ENCODE peak calls at places on chromosomes 2 and 18, in nine cellular contexts. One of them, this sample, is unnamed.

GRCh38 chr2:19195681-19196080 is 162.7 kb downstream of the OSR1 start:
- DNase-seq in GM23248: no peak
- DNase-seq in stimulated activated CD4-positive, alpha-beta T cell treated with anti-CD3 and anti-CD28 coated beads, Interleukin-4, amount 100 ng/mL, for 1 hour: no peak
- DNase-seq in GM19239: no peak
- DNase-seq in AG09319: no peak
- DNase-seq in kidney epithelial cell: no peak
- DNase-seq in NCI-H226: no peak
- DNase-seq in iris pigment epithelial cell: peak; percentile 65
- DNase-seq in transverse colon: no peak
- DNase-seq in this sample: peak; percentile 10

GRCh38 chr2:60216452-60216995 is 336.9 kb downstream of the BCL11A start:
- DNase-seq in GM23248: no peak
- DNase-seq in stimulated activated CD4-positive, alpha-beta T cell treated with anti-CD3 and anti-CD28 coated beads, Interleukin-4, amount 100 ng/mL, for 1 hour: no peak
- DNase-seq in GM19239: no peak
- DNase-seq in AG09319: no peak
- DNase-seq in kidney epithelial cell: no peak
- DNase-seq in NCI-H226: no peak
- DNase-seq in iris pigment epithelial cell: no peak
- DNase-seq in transverse colon: no peak
- DNase-seq in this sample: no peak

GRCh38 chr2:3472966-3473365 is 46.4 kb downstream of the ADI1 start:
- DNase-seq in GM23248: no peak
- DNase-seq in stimulated activated CD4-positive, alpha-beta T cell treated with anti-CD3 and anti-CD28 coated beads, Interleukin-4, amount 100 ng/mL, for 1 hour: no peak
- DNase-seq in GM19239: no peak
- DNase-seq in AG09319: no peak
- DNase-seq in kidney epithelial cell: no peak
- DNase-seq in NCI-H226: no peak
- DNase-seq in iris pigment epithelial cell: no peak
- DNase-seq in transverse colon: no peak
- DNase-seq in this sample: no peak

GRCh38 chr2:62568983-62569837 is 63.2 kb upstream of the TMEM17 start:
- DNase-seq in GM23248: no peak
- DNase-seq in stimulated activated CD4-positive, alpha-beta T cell treated with anti-CD3 and anti-CD28 coated beads, Interleukin-4, amount 100 ng/mL, for 1 hour: no peak
- DNase-seq in GM19239: no peak
- DNase-seq in AG09319: no peak
- DNase-seq in kidney epithelial cell: no peak
- DNase-seq in NCI-H226: peak; percentile 77
- DNase-seq in iris pigment epithelial cell: no peak
- DNase-seq in transverse colon: no peak
- DNase-seq in this sample: no peak

GRCh38 chr2:10169581-10169980 is 47.0 kb downstream of the RRM2 start:
- DNase-seq in GM23248: peak; percentile 56
- DNase-seq in stimulated activated CD4-positive, alpha-beta T cell treated with anti-CD3 and anti-CD28 coated beads, Interleukin-4, amount 100 ng/mL, for 1 hour: no peak
- DNase-seq in GM19239: no peak
- DNase-seq in AG09319: no peak
- DNase-seq in kidney epithelial cell: no peak
- DNase-seq in NCI-H226: peak; percentile 83
- DNase-seq in iris pigment epithelial cell: peak; percentile 26
- DNase-seq in transverse colon: no peak
- DNase-seq in this sample: no peak

GRCh38 chr2:27735263-27735904 is 36.1 kb upstream of the MRPL33 start:
- DNase-seq in GM23248: peak; percentile 84
- DNase-seq in stimulated activated CD4-positive, alpha-beta T cell treated with anti-CD3 and anti-CD28 coated beads, Interleukin-4, amount 100 ng/mL, for 1 hour: peak; percentile 77
- DNase-seq in GM19239: no peak
- DNase-seq in AG09319: peak; percentile 55
- DNase-seq in kidney epithelial cell: no peak
- DNase-seq in NCI-H226: peak; percentile 71
- DNase-seq in iris pigment epithelial cell: peak; percentile 62
- DNase-seq in transverse colon: peak; percentile 78
- DNase-seq in this sample: peak; percentile 73

GRCh38 chr18:70324897-70325296 is 36.1 kb downstream of the SOCS6 start:
- DNase-seq in GM23248: no peak
- DNase-seq in stimulated activated CD4-positive, alpha-beta T cell treated with anti-CD3 and anti-CD28 coated beads, Interleukin-4, amount 100 ng/mL, for 1 hour: no peak
- DNase-seq in GM19239: no peak
- DNase-seq in AG09319: no peak
- DNase-seq in kidney epithelial cell: no peak
- DNase-seq in NCI-H226: no peak
- DNase-seq in iris pigment epithelial cell: no peak
- DNase-seq in transverse colon: no peak
- DNase-seq in this sample: no peak

GRCh38 chr2:163909411-163910080 is 173.7 kb upstream of the FIGN start:
- DNase-seq in GM23248: no peak
- DNase-seq in stimulated activated CD4-positive, alpha-beta T cell treated with anti-CD3 and anti-CD28 coated beads, Interleukin-4, amount 100 ng/mL, for 1 hour: no peak
- DNase-seq in GM19239: no peak
- DNase-seq in AG09319: no peak
- DNase-seq in kidney epithelial cell: no peak
- DNase-seq in NCI-H226: no peak
- DNase-seq in iris pigment epithelial cell: no peak
- DNase-seq in transverse colon: no peak
- DNase-seq in this sample: no peak

GRCh38 chr2:235216901-235217300 is 265.1 kb downstream of the SH3BP4 start:
- DNase-seq in GM23248: peak; percentile 78
- DNase-seq in stimulated activated CD4-positive, alpha-beta T cell treated with anti-CD3 and anti-CD28 coated beads, Interleukin-4, amount 100 ng/mL, for 1 hour: no peak
- DNase-seq in GM19239: no peak
- DNase-seq in AG09319: no peak
- DNase-seq in kidney epithelial cell: no peak
- DNase-seq in NCI-H226: no peak
- DNase-seq in iris pigment epithelial cell: peak; percentile 35
- DNase-seq in transverse colon: no peak
- DNase-seq in this sample: peak; percentile 41

GRCh38 chr2:144645055-144645778 is 125.3 kb upstream of the ZEB2 start:
- DNase-seq in GM23248: peak; percentile 53
- DNase-seq in stimulated activated CD4-positive, alpha-beta T cell treated with anti-CD3 and anti-CD28 coated beads, Interleukin-4, amount 100 ng/mL, for 1 hour: no peak
- DNase-seq in GM19239: no peak
- DNase-seq in AG09319: no peak
- DNase-seq in kidney epithelial cell: no peak
- DNase-seq in NCI-H226: no peak
- DNase-seq in iris pigment epithelial cell: peak; percentile 26
- DNase-seq in transverse colon: no peak
- DNase-seq in this sample: no peak

GRCh38 chr2:37934591-37935513 is 9.8 kb downstream of the RMDN2 start:
- DNase-seq in GM23248: no peak
- DNase-seq in stimulated activated CD4-positive, alpha-beta T cell treated with anti-CD3 and anti-CD28 coated beads, Interleukin-4, amount 100 ng/mL, for 1 hour: no peak
- DNase-seq in GM19239: peak; percentile 77
- DNase-seq in AG09319: no peak
- DNase-seq in kidney epithelial cell: no peak
- DNase-seq in NCI-H226: no peak
- DNase-seq in iris pigment epithelial cell: peak; percentile 27
- DNase-seq in transverse colon: no peak
- DNase-seq in this sample: no peak

GRCh38 chr2:234797566-234798250 is 154.1 kb upstream of the SH3BP4 start:
- DNase-seq in GM23248: peak; percentile 21
- DNase-seq in stimulated activated CD4-positive, alpha-beta T cell treated with anti-CD3 and anti-CD28 coated beads, Interleukin-4, amount 100 ng/mL, for 1 hour: no peak
- DNase-seq in GM19239: no peak
- DNase-seq in AG09319: no peak
- DNase-seq in kidney epithelial cell: no peak
- DNase-seq in NCI-H226: no peak
- DNase-seq in iris pigment epithelial cell: no peak
- DNase-seq in transverse colon: no peak
- DNase-seq in this sample: no peak

GRCh38 chr2:142983174-142983573 is 105.7 kb downstream of the KYNU start:
- DNase-seq in GM23248: peak; percentile 8
- DNase-seq in stimulated activated CD4-positive, alpha-beta T cell treated with anti-CD3 and anti-CD28 coated beads, Interleukin-4, amount 100 ng/mL, for 1 hour: no peak
- DNase-seq in GM19239: no peak
- DNase-seq in AG09319: no peak
- DNase-seq in kidney epithelial cell: no peak
- DNase-seq in NCI-H226: no peak
- DNase-seq in iris pigment epithelial cell: no peak
- DNase-seq in transverse colon: no peak
- DNase-seq in this sample: no peak

GRCh38 chr2:37571571-37572136 is 99.8 kb downstream of the CDC42EP3 start:
- DNase-seq in GM23248: no peak
- DNase-seq in stimulated activated CD4-positive, alpha-beta T cell treated with anti-CD3 and anti-CD28 coated beads, Interleukin-4, amount 100 ng/mL, for 1 hour: no peak
- DNase-seq in GM19239: no peak
- DNase-seq in AG09319: no peak
- DNase-seq in kidney epithelial cell: no peak
- DNase-seq in NCI-H226: no peak
- DNase-seq in iris pigment epithelial cell: no peak
- DNase-seq in transverse colon: no peak
- DNase-seq in this sample: no peak

GRCh38 chr2:39266906-39267434 is 23.2 kb upstream of the CDKL4 start:
- DNase-seq in GM23248: no peak
- DNase-seq in stimulated activated CD4-positive, alpha-beta T cell treated with anti-CD3 and anti-CD28 coated beads, Interleukin-4, amount 100 ng/mL, for 1 hour: no peak
- DNase-seq in GM19239: no peak
- DNase-seq in AG09319: no peak
- DNase-seq in kidney epithelial cell: no peak
- DNase-seq in NCI-H226: no peak
- DNase-seq in iris pigment epithelial cell: no peak
- DNase-seq in transverse colon: no peak
- DNase-seq in this sample: no peak

GRCh38 chr2:173629076-173629475 is 274.4 kb downstream of the CDCA7 start:
- DNase-seq in GM23248: no peak
- DNase-seq in stimulated activated CD4-positive, alpha-beta T cell treated with anti-CD3 and anti-CD28 coated beads, Interleukin-4, amount 100 ng/mL, for 1 hour: no peak
- DNase-seq in GM19239: no peak
- DNase-seq in AG09319: no peak
- DNase-seq in kidney epithelial cell: no peak
- DNase-seq in NCI-H226: no peak
- DNase-seq in iris pigment epithelial cell: no peak
- DNase-seq in transverse colon: no peak
- DNase-seq in this sample: no peak

GRCh38 chr2:173496746-173497145 is 142.1 kb downstream of the CDCA7 start:
- DNase-seq in GM23248: peak; percentile 56
- DNase-seq in stimulated activated CD4-positive, alpha-beta T cell treated with anti-CD3 and anti-CD28 coated beads, Interleukin-4, amount 100 ng/mL, for 1 hour: no peak
- DNase-seq in GM19239: no peak
- DNase-seq in AG09319: peak; percentile 18
- DNase-seq in kidney epithelial cell: peak; percentile 10
- DNase-seq in NCI-H226: no peak
- DNase-seq in iris pigment epithelial cell: peak; percentile 57
- DNase-seq in transverse colon: no peak
- DNase-seq in this sample: no peak

GRCh38 chr2:101806123-101806522 is 108.6 kb downstream of the MAP4K4 start:
- DNase-seq in GM23248: peak; percentile 75
- DNase-seq in stimulated activated CD4-positive, alpha-beta T cell treated with anti-CD3 and anti-CD28 coated beads, Interleukin-4, amount 100 ng/mL, for 1 hour: no peak
- DNase-seq in GM19239: no peak
- DNase-seq in AG09319: no peak
- DNase-seq in kidney epithelial cell: peak; percentile 60
- DNase-seq in NCI-H226: peak; percentile 77
- DNase-seq in iris pigment epithelial cell: peak; percentile 79
- DNase-seq in transverse colon: no peak
- DNase-seq in this sample: peak; percentile 92

GRCh38 chr2:222722327-222722946 is 51.0 kb downstream of the MOGAT1 start:
- DNase-seq in GM23248: peak; percentile 63
- DNase-seq in stimulated activated CD4-positive, alpha-beta T cell treated with anti-CD3 and anti-CD28 coated beads, Interleukin-4, amount 100 ng/mL, for 1 hour: no peak
- DNase-seq in GM19239: peak; percentile 28
- DNase-seq in AG09319: peak; percentile 70
- DNase-seq in kidney epithelial cell: no peak
- DNase-seq in NCI-H226: peak; percentile 67
- DNase-seq in iris pigment epithelial cell: peak; percentile 83
- DNase-seq in transverse colon: no peak
- DNase-seq in this sample: no peak

GRCh38 chr2:86194751-86195054 is 559 bp downstream of the IMMT start:
- DNase-seq in GM23248: no peak
- DNase-seq in stimulated activated CD4-positive, alpha-beta T cell treated with anti-CD3 and anti-CD28 coated beads, Interleukin-4, amount 100 ng/mL, for 1 hour: no peak
- DNase-seq in GM19239: no peak
- DNase-seq in AG09319: no peak
- DNase-seq in kidney epithelial cell: no peak
- DNase-seq in NCI-H226: no peak
- DNase-seq in iris pigment epithelial cell: no peak
- DNase-seq in transverse colon: peak; percentile 97
- DNase-seq in this sample: no peak

GRCh38 chr2:7133521-7133920 is 216.3 kb downstream of the RNF144A start:
- DNase-seq in GM23248: peak; percentile 33
- DNase-seq in stimulated activated CD4-positive, alpha-beta T cell treated with anti-CD3 and anti-CD28 coated beads, Interleukin-4, amount 100 ng/mL, for 1 hour: no peak
- DNase-seq in GM19239: no peak
- DNase-seq in AG09319: no peak
- DNase-seq in kidney epithelial cell: no peak
- DNase-seq in NCI-H226: no peak
- DNase-seq in iris pigment epithelial cell: peak; percentile 28
- DNase-seq in transverse colon: no peak
- DNase-seq in this sample: peak; percentile 77

GRCh38 chr2:88686320-88686719 is 5.2 kb upstream of the RPIA start:
- DNase-seq in GM23248: no peak
- DNase-seq in stimulated activated CD4-positive, alpha-beta T cell treated with anti-CD3 and anti-CD28 coated beads, Interleukin-4, amount 100 ng/mL, for 1 hour: no peak
- DNase-seq in GM19239: no peak
- DNase-seq in AG09319: no peak
- DNase-seq in kidney epithelial cell: no peak
- DNase-seq in NCI-H226: no peak
- DNase-seq in iris pigment epithelial cell: no peak
- DNase-seq in transverse colon: no peak
- DNase-seq in this sample: no peak

GRCh38 chr2:109256921-109257320 is 127.9 kb downstream of the SH3RF3 start:
- DNase-seq in GM23248: peak; percentile 62
- DNase-seq in stimulated activated CD4-positive, alpha-beta T cell treated with anti-CD3 and anti-CD28 coated beads, Interleukin-4, amount 100 ng/mL, for 1 hour: no peak
- DNase-seq in GM19239: no peak
- DNase-seq in AG09319: no peak
- DNase-seq in kidney epithelial cell: no peak
- DNase-seq in NCI-H226: no peak
- DNase-seq in iris pigment epithelial cell: peak; percentile 72
- DNase-seq in transverse colon: peak; percentile 33
- DNase-seq in this sample: no peak

GRCh38 chr2:233096006-233096405 is 35.9 kb downstream of the INPP5D start:
- DNase-seq in GM23248: no peak
- DNase-seq in stimulated activated CD4-positive, alpha-beta T cell treated with anti-CD3 and anti-CD28 coated beads, Interleukin-4, amount 100 ng/mL, for 1 hour: no peak
- DNase-seq in GM19239: no peak
- DNase-seq in AG09319: no peak
- DNase-seq in kidney epithelial cell: no peak
- DNase-seq in NCI-H226: no peak
- DNase-seq in iris pigment epithelial cell: no peak
- DNase-seq in transverse colon: no peak
- DNase-seq in this sample: no peak

GRCh38 chr18:45255142-45255890 is 360.0 kb upstream of the SLC14A2 start:
- DNase-seq in GM23248: peak; percentile 91
- DNase-seq in stimulated activated CD4-positive, alpha-beta T cell treated with anti-CD3 and anti-CD28 coated beads, Interleukin-4, amount 100 ng/mL, for 1 hour: no peak
- DNase-seq in GM19239: no peak
- DNase-seq in AG09319: peak; percentile 76
- DNase-seq in kidney epithelial cell: peak; percentile 42
- DNase-seq in NCI-H226: peak; percentile 55
- DNase-seq in iris pigment epithelial cell: peak; percentile 89
- DNase-seq in transverse colon: peak; percentile 13
- DNase-seq in this sample: peak; percentile 25

GRCh38 chr2:219684721-219685689 is 57.6 kb downstream of the SLC4A3 start:
- DNase-seq in GM23248: peak; percentile 88
- DNase-seq in stimulated activated CD4-positive, alpha-beta T cell treated with anti-CD3 and anti-CD28 coated beads, Interleukin-4, amount 100 ng/mL, for 1 hour: peak; percentile 59
- DNase-seq in GM19239: peak; percentile 54
- DNase-seq in AG09319: no peak
- DNase-seq in kidney epithelial cell: no peak
- DNase-seq in NCI-H226: peak; percentile 88
- DNase-seq in iris pigment epithelial cell: peak; percentile 54
- DNase-seq in transverse colon: peak; percentile 75
- DNase-seq in this sample: peak; percentile 90

GRCh38 chr2:182941939-182942338 is 75.5 kb upstream of the FRZB start:
- DNase-seq in GM23248: no peak
- DNase-seq in stimulated activated CD4-positive, alpha-beta T cell treated with anti-CD3 and anti-CD28 coated beads, Interleukin-4, amount 100 ng/mL, for 1 hour: no peak
- DNase-seq in GM19239: no peak
- DNase-seq in AG09319: peak; percentile 34
- DNase-seq in kidney epithelial cell: no peak
- DNase-seq in NCI-H226: no peak
- DNase-seq in iris pigment epithelial cell: peak; percentile 31
- DNase-seq in transverse colon: no peak
- DNase-seq in this sample: no peak

GRCh38 chr2:14385043-14385442 is 247.5 kb upstream of the LRATD1 start:
- DNase-seq in GM23248: peak; percentile 6
- DNase-seq in stimulated activated CD4-positive, alpha-beta T cell treated with anti-CD3 and anti-CD28 coated beads, Interleukin-4, amount 100 ng/mL, for 1 hour: no peak
- DNase-seq in GM19239: no peak
- DNase-seq in AG09319: no peak
- DNase-seq in kidney epithelial cell: no peak
- DNase-seq in NCI-H226: no peak
- DNase-seq in iris pigment epithelial cell: no peak
- DNase-seq in transverse colon: no peak
- DNase-seq in this sample: peak; percentile 25

GRCh38 chr18:54515149-54515548 is 75.9 kb upstream of the DYNAP start:
- DNase-seq in GM23248: no peak
- DNase-seq in stimulated activated CD4-positive, alpha-beta T cell treated with anti-CD3 and anti-CD28 coated beads, Interleukin-4, amount 100 ng/mL, for 1 hour: no peak
- DNase-seq in GM19239: no peak
- DNase-seq in AG09319: no peak
- DNase-seq in kidney epithelial cell: no peak
- DNase-seq in NCI-H226: no peak
- DNase-seq in iris pigment epithelial cell: no peak
- DNase-seq in transverse colon: no peak
- DNase-seq in this sample: peak; percentile 35

GRCh38 chr18:10230072-10230471 is 224.4 kb upstream of the APCDD1 start:
- DNase-seq in GM23248: peak; percentile 91
- DNase-seq in stimulated activated CD4-positive, alpha-beta T cell treated with anti-CD3 and anti-CD28 coated beads, Interleukin-4, amount 100 ng/mL, for 1 hour: no peak
- DNase-seq in GM19239: no peak
- DNase-seq in AG09319: peak; percentile 16
- DNase-seq in kidney epithelial cell: peak; percentile 48
- DNase-seq in NCI-H226: peak; percentile 86
- DNase-seq in iris pigment epithelial cell: peak; percentile 84
- DNase-seq in transverse colon: no peak
- DNase-seq in this sample: peak; percentile 85

GRCh38 chr2:197198890-197199289 is 111.7 kb downstream of the ANKRD44 start:
- DNase-seq in GM23248: no peak
- DNase-seq in stimulated activated CD4-positive, alpha-beta T cell treated with anti-CD3 and anti-CD28 coated beads, Interleukin-4, amount 100 ng/mL, for 1 hour: peak; percentile 69
- DNase-seq in GM19239: peak; percentile 52
- DNase-seq in AG09319: no peak
- DNase-seq in kidney epithelial cell: no peak
- DNase-seq in NCI-H226: peak; percentile 22
- DNase-seq in iris pigment epithelial cell: no peak
- DNase-seq in transverse colon: peak; percentile 79
- DNase-seq in this sample: no peak

This sample was measured in mesendoderm.